ENCODE peak calls at places on chromosomes 1 and 21, in ten cellular contexts. One of them, this sample, is unnamed. For H3K27me3, the result is how much of the 10 kb centered on the place peaks cover.

GRCh38 chr1:70044832-70045231 is 160.5 kb downstream of the LRRC40 start:
- DNase-seq in endothelial cell of umbilical vein: peak
- DNase-seq in upper lobe of right lung: no peak
- DNase-seq in CD8-positive, alpha-beta memory T cell: no peak
- DNase-seq in adrenal gland: no peak
- DNase-seq in transverse colon: no peak
- DNase-seq in body of pancreas: no peak
- DNase-seq in heart right ventricle: no peak
- DNase-seq in GM23338: no peak
- DNase-seq in endodermal cell: no peak
- DNase-seq in this sample: no peak

GRCh38 chr1:11858968-11859871 is 475 bp upstream of the NPPB start:
- DNase-seq in endothelial cell of umbilical vein: peak
- DNase-seq in upper lobe of right lung: peak
- DNase-seq in CD8-positive, alpha-beta memory T cell: peak
- DNase-seq in adrenal gland: peak
- DNase-seq in transverse colon: peak
- DNase-seq in body of pancreas: peak
- DNase-seq in heart right ventricle: peak
- DNase-seq in GM23338: peak
- DNase-seq in endodermal cell: peak
- DNase-seq in this sample: no peak

GRCh38 chr1:230836347-230836746 is 32.0 kb downstream of the C1orf198 start:
- DNase-seq in endothelial cell of umbilical vein: no peak
- DNase-seq in upper lobe of right lung: no peak
- DNase-seq in CD8-positive, alpha-beta memory T cell: no peak
- DNase-seq in adrenal gland: no peak
- DNase-seq in transverse colon: no peak
- DNase-seq in body of pancreas: no peak
- DNase-seq in heart right ventricle: no peak
- DNase-seq in GM23338: no peak
- DNase-seq in endodermal cell: no peak
- DNase-seq in this sample: no peak

GRCh38 chr21:36747815-36748381 is 49.0 kb downstream of the SIM2 start:
- DNase-seq in endothelial cell of umbilical vein: peak
- DNase-seq in upper lobe of right lung: peak
- DNase-seq in CD8-positive, alpha-beta memory T cell: no peak
- DNase-seq in adrenal gland: peak
- DNase-seq in transverse colon: peak
- DNase-seq in body of pancreas: peak
- DNase-seq in heart right ventricle: peak
- DNase-seq in GM23338: peak
- DNase-seq in endodermal cell: peak
- DNase-seq in this sample: peak

GRCh38 chr1:7257225-7257624 is 472.0 kb downstream of the CAMTA1 start:
- DNase-seq in endothelial cell of umbilical vein: no peak
- DNase-seq in upper lobe of right lung: no peak
- DNase-seq in CD8-positive, alpha-beta memory T cell: no peak
- DNase-seq in adrenal gland: no peak
- DNase-seq in transverse colon: no peak
- DNase-seq in body of pancreas: no peak
- DNase-seq in heart right ventricle: no peak
- DNase-seq in GM23338: no peak
- DNase-seq in endodermal cell: no peak
- DNase-seq in this sample: no peak

GRCh38 chr1:59194621-59195020 is 102.3 kb upstream of the FGGY start:
- DNase-seq in endothelial cell of umbilical vein: no peak
- DNase-seq in upper lobe of right lung: no peak
- DNase-seq in CD8-positive, alpha-beta memory T cell: no peak
- DNase-seq in adrenal gland: no peak
- DNase-seq in transverse colon: no peak
- DNase-seq in body of pancreas: no peak
- DNase-seq in heart right ventricle: no peak
- DNase-seq in GM23338: no peak
- DNase-seq in endodermal cell: no peak
- DNase-seq in this sample: no peak

GRCh38 chr1:88433556-88433955 is 250.5 kb upstream of the PKN2 start:
- DNase-seq in endothelial cell of umbilical vein: no peak
- DNase-seq in upper lobe of right lung: no peak
- DNase-seq in CD8-positive, alpha-beta memory T cell: no peak
- DNase-seq in adrenal gland: no peak
- DNase-seq in transverse colon: no peak
- DNase-seq in body of pancreas: no peak
- DNase-seq in heart right ventricle: no peak
- DNase-seq in GM23338: no peak
- DNase-seq in endodermal cell: no peak
- DNase-seq in this sample: no peak

GRCh38 chr1:111201275-111202090 is 1.0 kb upstream of the DENND2D start:
- DNase-seq in endothelial cell of umbilical vein: no peak
- DNase-seq in upper lobe of right lung: no peak
- DNase-seq in CD8-positive, alpha-beta memory T cell: no peak
- DNase-seq in adrenal gland: no peak
- DNase-seq in transverse colon: no peak
- DNase-seq in body of pancreas: peak
- DNase-seq in heart right ventricle: no peak
- DNase-seq in GM23338: no peak
- DNase-seq in endodermal cell: no peak
- DNase-seq in this sample: no peak

DNA sequence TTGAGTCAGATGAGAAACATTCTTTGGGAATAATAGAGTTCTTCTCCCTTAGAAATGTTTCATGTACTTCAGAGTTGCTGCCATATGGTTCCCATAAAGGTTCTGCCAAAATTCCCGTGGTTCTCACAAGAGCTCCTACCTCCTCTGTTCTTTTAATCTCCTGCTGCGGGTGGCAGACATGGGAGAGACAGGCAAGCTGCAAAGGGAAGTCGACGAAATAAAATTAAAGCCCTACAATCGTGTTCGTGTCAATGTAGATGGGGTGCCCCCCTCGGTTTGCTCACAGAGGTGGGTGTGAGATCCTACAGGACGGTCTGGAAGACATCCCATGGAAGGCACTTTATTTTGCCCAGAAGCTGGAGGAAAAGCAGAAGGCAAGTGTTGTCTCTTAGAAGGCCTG is 276.0 kb downstream of the RWDD3 start:
- DNase-seq in endothelial cell of umbilical vein: no peak
- DNase-seq in upper lobe of right lung: no peak
- DNase-seq in CD8-positive, alpha-beta memory T cell: no peak
- DNase-seq in adrenal gland: no peak
- DNase-seq in transverse colon: no peak
- DNase-seq in body of pancreas: no peak
- DNase-seq in heart right ventricle: no peak
- DNase-seq in GM23338: no peak
- DNase-seq in endodermal cell: peak
- DNase-seq in this sample: peak
- H3K4me3 ChIP-seq in endothelial cell of umbilical vein: no peak
- H3K4me3 ChIP-seq in upper lobe of right lung: no peak
- H3K4me3 ChIP-seq in CD8-positive, alpha-beta memory T cell: no peak
- H3K4me3 ChIP-seq in adrenal gland: no peak
- H3K4me3 ChIP-seq in transverse colon: no peak
- H3K4me3 ChIP-seq in body of pancreas: no peak
- H3K4me3 ChIP-seq in heart right ventricle: no peak
- H3K4me3 ChIP-seq in GM23338: no peak
- H3K4me3 ChIP-seq in endodermal cell: no peak
- H3K4me3 ChIP-seq in this sample: peak

GRCh38 chr1:14362331-14362730 is 236.2 kb upstream of the KAZN start:
- DNase-seq in endothelial cell of umbilical vein: no peak
- DNase-seq in upper lobe of right lung: no peak
- DNase-seq in CD8-positive, alpha-beta memory T cell: no peak
- DNase-seq in adrenal gland: no peak
- DNase-seq in transverse colon: no peak
- DNase-seq in body of pancreas: no peak
- DNase-seq in heart right ventricle: no peak
- DNase-seq in GM23338: no peak
- DNase-seq in endodermal cell: no peak
- DNase-seq in this sample: no peak

GRCh38 chr1:14363707-14364413 is 234.6 kb upstream of the KAZN start:
- DNase-seq in endothelial cell of umbilical vein: no peak
- DNase-seq in upper lobe of right lung: no peak
- DNase-seq in CD8-positive, alpha-beta memory T cell: no peak
- DNase-seq in adrenal gland: no peak
- DNase-seq in transverse colon: no peak
- DNase-seq in body of pancreas: no peak
- DNase-seq in heart right ventricle: no peak
- DNase-seq in GM23338: peak
- DNase-seq in endodermal cell: no peak
- DNase-seq in this sample: no peak

GRCh38 chr1:14365226-14365994 is 233.1 kb upstream of the KAZN start:
- DNase-seq in endothelial cell of umbilical vein: no peak
- DNase-seq in upper lobe of right lung: no peak
- DNase-seq in CD8-positive, alpha-beta memory T cell: no peak
- DNase-seq in adrenal gland: no peak
- DNase-seq in transverse colon: no peak
- DNase-seq in body of pancreas: no peak
- DNase-seq in heart right ventricle: no peak
- DNase-seq in GM23338: no peak
- DNase-seq in endodermal cell: no peak
- DNase-seq in this sample: no peak

GRCh38 chr1:14366361-14367018 is 232.0 kb upstream of the KAZN start:
- DNase-seq in endothelial cell of umbilical vein: no peak
- DNase-seq in upper lobe of right lung: no peak
- DNase-seq in CD8-positive, alpha-beta memory T cell: no peak
- DNase-seq in adrenal gland: no peak
- DNase-seq in transverse colon: no peak
- DNase-seq in body of pancreas: no peak
- DNase-seq in heart right ventricle: peak
- DNase-seq in GM23338: peak
- DNase-seq in endodermal cell: peak
- DNase-seq in this sample: peak

DNA sequence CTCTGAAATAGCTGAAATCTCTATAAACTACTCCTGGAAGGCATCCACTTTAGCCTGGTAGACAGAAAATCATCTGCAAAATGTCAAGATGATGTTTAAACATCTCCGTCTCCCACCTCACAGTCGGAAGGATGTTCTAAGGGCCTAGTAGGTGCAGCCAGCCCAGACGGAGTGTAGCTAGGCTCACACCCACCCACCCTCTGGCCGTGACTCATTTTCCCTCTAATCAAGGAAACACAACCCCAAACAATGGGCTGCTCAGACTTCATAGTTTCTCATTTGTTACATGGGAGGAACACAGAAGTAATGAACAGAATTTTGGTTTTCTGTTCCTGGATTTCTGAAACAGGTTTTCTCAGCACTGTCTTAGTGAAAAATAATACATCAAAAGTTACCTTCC is 235.3 kb upstream of the KAZN start:
- DNase-seq in endothelial cell of umbilical vein: no peak
- DNase-seq in upper lobe of right lung: no peak
- DNase-seq in CD8-positive, alpha-beta memory T cell: no peak
- DNase-seq in adrenal gland: no peak
- DNase-seq in transverse colon: no peak
- DNase-seq in body of pancreas: no peak
- DNase-seq in heart right ventricle: no peak
- DNase-seq in GM23338: no peak
- DNase-seq in endodermal cell: no peak
- DNase-seq in this sample: no peak
- H3K27me3 ChIP-seq in endothelial cell of umbilical vein: under half
- H3K27me3 ChIP-seq in upper lobe of right lung: under half
- H3K27me3 ChIP-seq in CD8-positive, alpha-beta memory T cell: under half
- H3K27me3 ChIP-seq in adrenal gland: under half
- H3K27me3 ChIP-seq in transverse colon: under half
- H3K27me3 ChIP-seq in body of pancreas: under half
- H3K27me3 ChIP-seq in heart right ventricle: under half
- H3K27me3 ChIP-seq in GM23338: under half
- H3K27me3 ChIP-seq in endodermal cell: under half
- H3K27me3 ChIP-seq in this sample: under half

DNA sequence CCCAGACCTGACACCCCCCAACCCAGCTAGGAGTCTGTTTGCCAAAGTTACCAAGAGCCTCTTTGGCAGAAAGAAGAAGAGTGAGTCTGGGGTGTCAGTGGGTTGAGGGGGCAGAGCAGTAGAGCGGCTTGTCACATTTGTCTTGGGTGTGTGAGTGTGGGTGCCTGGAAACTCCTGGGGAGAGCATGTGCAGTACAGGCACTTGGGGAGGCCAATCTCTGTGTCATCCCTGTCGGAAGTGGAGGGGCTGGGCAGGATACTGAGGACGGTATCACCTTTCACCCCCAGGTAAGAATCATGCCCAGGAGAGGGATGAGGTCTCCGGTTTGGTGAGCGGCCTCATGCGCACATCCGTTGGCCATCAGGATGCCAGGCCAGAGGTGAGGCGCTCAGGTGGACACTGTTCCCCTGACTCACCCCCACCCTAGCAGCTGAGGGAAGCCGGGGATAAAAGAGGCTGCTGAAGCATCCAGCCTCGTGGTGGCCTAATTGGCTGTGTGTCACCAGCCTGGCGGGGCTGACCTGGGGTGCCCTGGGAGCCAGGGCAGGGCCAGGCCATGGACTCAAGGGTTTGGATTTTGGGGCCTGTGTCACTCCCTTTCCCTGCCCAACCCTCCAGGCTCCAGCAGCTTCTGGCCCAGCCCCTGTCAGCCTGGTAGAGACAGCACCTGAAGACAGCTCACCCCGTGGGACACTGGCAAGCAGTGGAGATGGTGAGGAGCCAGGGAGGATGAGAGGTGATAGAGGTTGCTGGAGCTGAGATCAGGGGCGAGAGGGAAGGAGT is 3.3 kb downstream of the PLK3 start:
- DNase-seq in endothelial cell of umbilical vein: no peak
- DNase-seq in upper lobe of right lung: peak
- DNase-seq in CD8-positive, alpha-beta memory T cell: no peak
- DNase-seq in adrenal gland: peak
- DNase-seq in transverse colon: no peak
- DNase-seq in body of pancreas: no peak
- DNase-seq in heart right ventricle: no peak
- DNase-seq in GM23338: no peak
- DNase-seq in endodermal cell: peak
- DNase-seq in this sample: no peak
- H3K4me3 ChIP-seq in endothelial cell of umbilical vein: no peak
- H3K4me3 ChIP-seq in upper lobe of right lung: peak
- H3K4me3 ChIP-seq in CD8-positive, alpha-beta memory T cell: no peak
- H3K4me3 ChIP-seq in adrenal gland: no peak
- H3K4me3 ChIP-seq in transverse colon: no peak
- H3K4me3 ChIP-seq in body of pancreas: no peak
- H3K4me3 ChIP-seq in heart right ventricle: no peak
- H3K4me3 ChIP-seq in GM23338: no peak
- H3K4me3 ChIP-seq in endodermal cell: no peak
- H3K4me3 ChIP-seq in this sample: no peak

GRCh38 chr1:99535470-99536164 is 110.3 kb upstream of the PALMD start:
- DNase-seq in endothelial cell of umbilical vein: no peak
- DNase-seq in upper lobe of right lung: no peak
- DNase-seq in CD8-positive, alpha-beta memory T cell: no peak
- DNase-seq in adrenal gland: peak
- DNase-seq in transverse colon: no peak
- DNase-seq in body of pancreas: no peak
- DNase-seq in heart right ventricle: no peak
- DNase-seq in GM23338: no peak
- DNase-seq in endodermal cell: no peak
- DNase-seq in this sample: no peak

GRCh38 chr1:99538618-99538956 is 107.3 kb upstream of the PALMD start:
- DNase-seq in endothelial cell of umbilical vein: no peak
- DNase-seq in upper lobe of right lung: no peak
- DNase-seq in CD8-positive, alpha-beta memory T cell: no peak
- DNase-seq in adrenal gland: no peak
- DNase-seq in transverse colon: no peak
- DNase-seq in body of pancreas: no peak
- DNase-seq in heart right ventricle: no peak
- DNase-seq in GM23338: no peak
- DNase-seq in endodermal cell: no peak
- DNase-seq in this sample: no peak

GRCh38 chr1:99533909-99534907 is 111.7 kb upstream of the PALMD start:
- DNase-seq in endothelial cell of umbilical vein: peak
- DNase-seq in upper lobe of right lung: no peak
- DNase-seq in CD8-positive, alpha-beta memory T cell: no peak
- DNase-seq in adrenal gland: no peak
- DNase-seq in transverse colon: no peak
- DNase-seq in body of pancreas: no peak
- DNase-seq in heart right ventricle: no peak
- DNase-seq in GM23338: peak
- DNase-seq in endodermal cell: no peak
- DNase-seq in this sample: no peak

GRCh38 chr1:99537886-99538617 is 107.9 kb upstream of the PALMD start:
- DNase-seq in endothelial cell of umbilical vein: no peak
- DNase-seq in upper lobe of right lung: no peak
- DNase-seq in CD8-positive, alpha-beta memory T cell: no peak
- DNase-seq in adrenal gland: no peak
- DNase-seq in transverse colon: no peak
- DNase-seq in body of pancreas: no peak
- DNase-seq in heart right ventricle: no peak
- DNase-seq in GM23338: no peak
- DNase-seq in endodermal cell: no peak
- DNase-seq in this sample: no peak

GRCh38 chr1:99539131-99539530 is 106.8 kb upstream of the PALMD start:
- DNase-seq in endothelial cell of umbilical vein: no peak
- DNase-seq in upper lobe of right lung: no peak
- DNase-seq in CD8-positive, alpha-beta memory T cell: no peak
- DNase-seq in adrenal gland: no peak
- DNase-seq in transverse colon: no peak
- DNase-seq in body of pancreas: no peak
- DNase-seq in heart right ventricle: no peak
- DNase-seq in GM23338: no peak
- DNase-seq in endodermal cell: no peak
- DNase-seq in this sample: no peak
- H3K27me3 ChIP-seq in endothelial cell of umbilical vein: under half
- H3K27me3 ChIP-seq in upper lobe of right lung: under half
- H3K27me3 ChIP-seq in CD8-positive, alpha-beta memory T cell: under half
- H3K27me3 ChIP-seq in adrenal gland: under half
- H3K27me3 ChIP-seq in transverse colon: under half
- H3K27me3 ChIP-seq in body of pancreas: under half
- H3K27me3 ChIP-seq in heart right ventricle: under half
- H3K27me3 ChIP-seq in GM23338: under half
- H3K27me3 ChIP-seq in endodermal cell: under half
- H3K27me3 ChIP-seq in this sample: under half